ENCODE peak calls at places on chromosomes 4 and X, in seven cellular contexts. R is ELR; G is sigmoid colon; U is ACHN; B is adrenal gland; F is activated CD8-positive, alpha-beta T cell treated with anti-CD3 and anti-CD28 coated beads for 36 hours; Q is ureter. W is an unnamed sample.

GRCh38 chr4:150970685-150971151 is 44.4 kb downstream of the LRBA start:
- DNase-seq in G (no peak), R (no peak), U (no peak), Q (no peak), F (no peak), B (no peak), W (no peak)

GRCh38 chr4:127307996-127308395 is 324.8 kb upstream of the INTU start:
- DNase-seq in Q (no peak), F (no peak), U (no peak), G (no peak), R (no peak), B (no peak), W (no peak)

GRCh38 chr4:18454349-18454748 is 432.8 kb upstream of the LCORL start:
- DNase-seq in G (no peak), F (no peak), B (no peak), R (no peak), U (no peak), Q (no peak), W (no peak)

GRCh38 chr4:5638316-5638715 is 70.0 kb downstream of the EVC2 start:
- DNase-seq in F (no peak), U (no peak), Q (no peak), R (peak), G (no peak), B (no peak), W (peak)

GRCh38 chr4:1604706-1605205 is 79.4 kb downstream of the FAM53A start:
- DNase-seq in B (no peak), G (peak), Q (no peak), R (no peak), U (no peak), F (peak), W (no peak)

GRCh38 chr4:168920438-168921081 is 89.5 kb downstream of the CBR4 start:
- DNase-seq in R (no peak), B (no peak), Q (no peak), F (no peak), G (no peak), U (no peak), W (no peak)

GRCh38 chrX:24098932-24099331 is 44.2 kb downstream of the EIF2S3 start:
- DNase-seq in B (no peak), R (no peak), U (no peak), F (no peak), G (no peak), Q (no peak), W (no peak)

GRCh38 chrX:74382613-74383012 is 38.7 kb upstream of the SLC16A2 start:
- DNase-seq in F (peak), R (peak), B (peak), G (peak), Q (peak), U (peak), W (peak)

GRCh38 chrX:39859991-39860861 is 237.5 kb downstream of the BCOR start:
- DNase-seq in G (peak), B (peak), R (peak), U (no peak), F (peak), Q (no peak), W (peak)

GRCh38 chr4:65646136-65646535 is 24.2 kb downstream of the EPHA5 start:
- DNase-seq in U (no peak), R (peak), F (no peak), Q (no peak), G (no peak), B (no peak), W (no peak)

GRCh38 chr4:168832746-168833575 is 177.1 kb downstream of the CBR4 start:
- DNase-seq in B (peak), Q (no peak), F (peak), G (peak), R (peak), U (peak), W (no peak)

GRCh38 chrX:83469551-83469950 is 38.5 kb upstream of the POU3F4 start:
- DNase-seq in Q (no peak), B (peak), G (no peak), F (peak), R (peak), U (peak), W (no peak)

GRCh38 chr4:129839687-129840086 is 743.7 kb downstream of the C4orf33 start:
- DNase-seq in Q (no peak), G (no peak), B (no peak), U (no peak), F (no peak), R (peak), W (no peak)

GRCh38 chrX:14673764-14674163 is 144.4 kb downstream of the GLRA2 start:
- DNase-seq in B (peak), F (peak), U (peak), R (peak), Q (peak), G (no peak), W (peak)

GRCh38 chr4:55038176-55038890 is 87.1 kb downstream of the KDR start:
- DNase-seq in B (peak), G (no peak), U (no peak), Q (no peak), R (no peak), F (no peak), W (no peak)

GRCh38 chr4:53349201-53349600 is 16.7 kb downstream of the SCFD2 start:
- DNase-seq in U (no peak), B (no peak), G (no peak), Q (no peak), F (no peak), R (no peak), W (no peak)

GRCh38 chrX:16834811-16835210 is 35.4 kb downstream of the RBBP7 start:
- DNase-seq in B (no peak), F (no peak), Q (no peak), R (no peak), G (no peak), U (no peak), W (no peak)

GRCh38 chr4:105461221-105462041 is 12.4 kb downstream of the PPA2 start:
- DNase-seq in Q (no peak), B (no peak), F (no peak), U (no peak), R (no peak), G (no peak), W (peak)

GRCh38 chr4:139833131-139833930 is 167.7 kb downstream of the MGST2 start:
- DNase-seq in Q (no peak), B (no peak), R (no peak), F (no peak), G (no peak), U (no peak), W (no peak)

GRCh38 chr4:666822-667544 is 7.1 kb downstream of the ATP5ME start:
- DNase-seq in R (no peak), Q (no peak), G (peak), B (no peak), F (no peak), U (no peak), W (no peak)

W was measured in Daoy.